ENCODE peak calls at places on chromosomes 13 and 19, in eight cellular contexts. Q is psoas muscle; L is neural progenitor cell; H is stimulated activated CD8-positive, alpha-beta memory T cell treated with anti-CD3 and anti-CD28 coated beads, Interleukin-2, amount 100 ng/mL, for 1 hour; N is HS-5; O is breast epithelium; R is HepG2; F is lower lobe of right lung. Y is an unnamed sample.

GRCh38 chr19:55247621-55248099 is 11.2 kb downstream of the PPP6R1 start:
- DNase-seq in Q (peak; percentile 45), L (no peak), H (no peak), N (no peak), O (no peak), R (no peak), F (peak; percentile 86), Y (no peak)

GRCh38 chr13:55517312-55517711 is 1623.4 kb upstream of the PRR20A start:
- DNase-seq in Q (no peak), L (peak; percentile 28), H (no peak), N (no peak), O (no peak), R (no peak), F (no peak), Y (no peak)

GRCh38 chr19:49809155-49809986 is 3.7 kb downstream of the FUZ start:
- DNase-seq in Q (peak; percentile 72), L (peak; percentile 71), H (no peak), N (no peak), O (peak; percentile 51), R (peak; percentile 35), F (peak; percentile 76), Y (peak; percentile 93)

GRCh38 chr13:28505543-28506135 is 10.7 kb upstream of the FLT1 start:
- DNase-seq in Q (no peak), L (no peak), H (no peak), N (no peak), O (no peak), R (no peak), F (no peak), Y (no peak)

GRCh38 chr13:94433055-94433947 is 46.2 kb downstream of the DCT start:
- DNase-seq in Q (no peak), L (peak; percentile 31), H (no peak), N (no peak), O (no peak), R (peak; percentile 45), F (no peak), Y (no peak)

GRCh38 chr19:51407631-51408131 is 9.8 kb downstream of the SIGLEC10 start:
- DNase-seq in Q (no peak), L (peak; percentile 68), H (no peak), N (no peak), O (no peak), R (peak; percentile 74), F (no peak), Y (no peak)

GRCh38 chr19:21321134-21321533 is 8.1 kb downstream of the ZNF708 start:
- DNase-seq in Q (no peak), L (no peak), H (no peak), N (no peak), O (no peak), R (no peak), F (no peak), Y (no peak)

GRCh38 chr13:92429231-92429630 is 797.4 kb upstream of the GPC6 start:
- DNase-seq in Q (no peak), L (no peak), H (no peak), N (no peak), O (no peak), R (no peak), F (no peak), Y (no peak)

GRCh38 chr13:79386125-79386822 is 19.8 kb downstream of the RBM26 start:
- DNase-seq in Q (no peak), L (no peak), H (no peak), N (no peak), O (no peak), R (no peak), F (no peak), Y (no peak)

GRCh38 chr13:46386996-46387851 is at the start of gene RUBCNL:
- DNase-seq in Q (peak; percentile 37), L (peak; percentile 84), H (no peak), N (peak; percentile 31), O (no peak), R (no peak), F (peak; percentile 67), Y (no peak)

GRCh38 chr19:56838930-56839664 is 1.4 kb downstream of the PEG3 start:
- DNase-seq in Q (peak; percentile 97), L (no peak), H (no peak), N (peak; percentile 64), O (peak; percentile 99), R (peak; percentile 97), F (peak; percentile 92), Y (peak; percentile 95)

GRCh38 chr13:113816925-113817859 is 46.7 kb downstream of the GAS6 start:
- DNase-seq in Q (peak; percentile 87), L (peak; percentile 90), H (peak; percentile 62), N (no peak), O (peak; percentile 94), R (peak; percentile 76), F (peak; percentile 93), Y (no peak)

GRCh38 chr13:112756967-112757758 is 67.3 kb downstream of the ATP11A start:
- DNase-seq in Q (no peak), L (peak; percentile 77), H (no peak), N (no peak), O (no peak), R (peak; percentile 99), F (no peak), Y (no peak)

GRCh38 chr13:110525328-110526319 is 35.9 kb downstream of the RAB20 start:
- DNase-seq in Q (no peak), L (no peak), H (no peak), N (no peak), O (no peak), R (no peak), F (peak; percentile 75), Y (no peak)

GRCh38 chr13:52984881-52985363 is 43.7 kb upstream of the OLFM4 start:
- DNase-seq in Q (no peak), L (no peak), H (no peak), N (no peak), O (no peak), R (no peak), F (no peak), Y (no peak)

GRCh38 chr19:12838182-12838890 is at the start of gene MAST1:
- DNase-seq in Q (peak; percentile 24), L (peak; percentile 91), H (no peak), N (no peak), O (no peak), R (no peak), F (peak; percentile 47), Y (no peak)

GRCh38 chr19:2734589-2735288 is 5.1 kb downstream of the SLC39A3 start:
- DNase-seq in Q (no peak), L (no peak), H (no peak), N (no peak), O (no peak), R (no peak), F (no peak), Y (no peak)

GRCh38 chr19:50559636-50560035 is 8.6 kb downstream of the LRRC4B start:
- DNase-seq in Q (no peak), L (no peak), H (no peak), N (no peak), O (no peak), R (no peak), F (no peak), Y (no peak)

GRCh38 chr13:63351533-63351932 is 1935.9 kb upstream of the PCDH20 start:
- DNase-seq in Q (no peak), L (no peak), H (no peak), N (no peak), O (no peak), R (no peak), F (no peak), Y (no peak)

GRCh38 chr19:39438270-39438934 is 2.7 kb upstream of the RPS16 start:
- DNase-seq in Q (no peak), L (no peak), H (no peak), N (no peak), O (no peak), R (peak; percentile 50), F (no peak), Y (no peak)

Y was measured in mesenteric fat pad.